ENCODE peak calls at places on chromosomes 3 and 15, in five cellular contexts. One of them, this sample, is unnamed.

GRCh38 chr3:53202331-53203015 is 41.5 kb downstream of the PRKCD start:
- DNase-seq in B cell: peak; percentile 6
- DNase-seq in endothelial cell: no peak
- DNase-seq in brain microvascular endothelial cell: no peak
- DNase-seq in right atrium auricular region: no peak
- DNase-seq in this sample: no peak

GRCh38 chr15:85500729-85501128 is 120.3 kb downstream of the AKAP13 start:
- DNase-seq in B cell: no peak
- DNase-seq in endothelial cell: peak; percentile 30
- DNase-seq in brain microvascular endothelial cell: peak; percentile 31
- DNase-seq in right atrium auricular region: no peak
- DNase-seq in this sample: no peak

GRCh38 chr15:73318463-73319351 is 50.1 kb downstream of the HCN4 start:
- DNase-seq in B cell: peak; percentile 59
- DNase-seq in endothelial cell: peak; percentile 54
- DNase-seq in brain microvascular endothelial cell: no peak
- DNase-seq in right atrium auricular region: no peak
- DNase-seq in this sample: no peak

GRCh38 chr3:150359381-150359780 is 48.7 kb upstream of the TSC22D2 start:
- DNase-seq in B cell: no peak
- DNase-seq in endothelial cell: no peak
- DNase-seq in brain microvascular endothelial cell: peak; percentile 39
- DNase-seq in right atrium auricular region: no peak
- DNase-seq in this sample: no peak

GRCh38 chr15:62362608-62363007 is 197.5 kb upstream of the C2CD4B start:
- DNase-seq in B cell: no peak
- DNase-seq in endothelial cell: no peak
- DNase-seq in brain microvascular endothelial cell: peak; percentile 14
- DNase-seq in right atrium auricular region: no peak
- DNase-seq in this sample: no peak

GRCh38 chr15:63487076-63487757 is 17.2 kb upstream of the USP3 start:
- DNase-seq in B cell: peak; percentile 62
- DNase-seq in endothelial cell: peak; percentile 96
- DNase-seq in brain microvascular endothelial cell: peak; percentile 75
- DNase-seq in right atrium auricular region: peak; percentile 89
- DNase-seq in this sample: peak; percentile 59

GRCh38 chr3:129623447-129624118 is 17.1 kb upstream of the PLXND1 start:
- DNase-seq in B cell: no peak
- DNase-seq in endothelial cell: peak; percentile 88
- DNase-seq in brain microvascular endothelial cell: no peak
- DNase-seq in right atrium auricular region: no peak
- DNase-seq in this sample: peak; percentile 2

GRCh38 chr15:85764649-85765277 is 30.0 kb downstream of the KLHL25 start:
- DNase-seq in B cell: no peak
- DNase-seq in endothelial cell: no peak
- DNase-seq in brain microvascular endothelial cell: no peak
- DNase-seq in right atrium auricular region: no peak
- DNase-seq in this sample: no peak

GRCh38 chr3:173238091-173238490 is 97.1 kb upstream of the SPATA16 start:
- DNase-seq in B cell: no peak
- DNase-seq in endothelial cell: no peak
- DNase-seq in brain microvascular endothelial cell: no peak
- DNase-seq in right atrium auricular region: no peak
- DNase-seq in this sample: no peak

GRCh38 chr3:119352235-119352634 is 58.1 kb downstream of the ARHGAP31 start:
- DNase-seq in B cell: peak; percentile 29
- DNase-seq in endothelial cell: no peak
- DNase-seq in brain microvascular endothelial cell: peak; percentile 20
- DNase-seq in right atrium auricular region: no peak
- DNase-seq in this sample: no peak

GRCh38 chr15:35319354-35319753 is 226.6 kb downstream of the DPH6 start:
- DNase-seq in B cell: no peak
- DNase-seq in endothelial cell: no peak
- DNase-seq in brain microvascular endothelial cell: no peak
- DNase-seq in right atrium auricular region: no peak
- DNase-seq in this sample: no peak

GRCh38 chr15:32688151-32688639 is 29.6 kb upstream of the GREM1 start:
- DNase-seq in B cell: no peak
- DNase-seq in endothelial cell: no peak
- DNase-seq in brain microvascular endothelial cell: peak; percentile 62
- DNase-seq in right atrium auricular region: no peak
- DNase-seq in this sample: no peak

GRCh38 chr3:42052867-42053351 is 38.2 kb upstream of the TRAK1 start:
- DNase-seq in B cell: no peak
- DNase-seq in endothelial cell: no peak
- DNase-seq in brain microvascular endothelial cell: no peak
- DNase-seq in right atrium auricular region: no peak
- DNase-seq in this sample: no peak

GRCh38 chr3:136753112-136753939 is 1.1 kb upstream of the STAG1 start:
- DNase-seq in B cell: no peak
- DNase-seq in endothelial cell: no peak
- DNase-seq in brain microvascular endothelial cell: no peak
- DNase-seq in right atrium auricular region: no peak
- DNase-seq in this sample: no peak
- TF ChIP-seq CTCF in B cell: no peak
- TF ChIP-seq CTCF in endothelial cell: no peak
- TF ChIP-seq CTCF in brain microvascular endothelial cell: no peak
- TF ChIP-seq CTCF in right atrium auricular region: no peak
- TF ChIP-seq CTCF in this sample: peak; percentile 35

GRCh38 chr15:51229907-51230328 is 108.5 kb downstream of the CYP19A1 start:
- DNase-seq in B cell: no peak
- DNase-seq in endothelial cell: no peak
- DNase-seq in brain microvascular endothelial cell: no peak
- DNase-seq in right atrium auricular region: no peak
- DNase-seq in this sample: no peak
- TF ChIP-seq CTCF in B cell: no peak
- TF ChIP-seq CTCF in endothelial cell: peak; percentile 34
- TF ChIP-seq CTCF in brain microvascular endothelial cell: peak; percentile 55
- TF ChIP-seq CTCF in right atrium auricular region: no peak
- TF ChIP-seq CTCF in this sample: peak; percentile 57

GRCh38 chr3:116740293-116740692 is 30.7 kb downstream of the TUSC7 start:
- DNase-seq in B cell: no peak
- DNase-seq in endothelial cell: no peak
- DNase-seq in brain microvascular endothelial cell: no peak
- DNase-seq in right atrium auricular region: no peak
- DNase-seq in this sample: no peak
- TF ChIP-seq CTCF in B cell: no peak
- TF ChIP-seq CTCF in endothelial cell: no peak
- TF ChIP-seq CTCF in brain microvascular endothelial cell: no peak
- TF ChIP-seq CTCF in right atrium auricular region: no peak
- TF ChIP-seq CTCF in this sample: no peak

GRCh38 chr3:15513810-15514662 is 7.5 kb downstream of the COLQ start:
- DNase-seq in B cell: no peak
- DNase-seq in endothelial cell: no peak
- DNase-seq in brain microvascular endothelial cell: no peak
- DNase-seq in right atrium auricular region: no peak
- DNase-seq in this sample: no peak

GRCh38 chr3:15513121-15513520 is 8.4 kb downstream of the COLQ start:
- DNase-seq in B cell: no peak
- DNase-seq in endothelial cell: no peak
- DNase-seq in brain microvascular endothelial cell: no peak
- DNase-seq in right atrium auricular region: no peak
- DNase-seq in this sample: no peak

GRCh38 chr3:15510493-15510892 is 11.0 kb downstream of the COLQ start:
- DNase-seq in B cell: no peak
- DNase-seq in endothelial cell: no peak
- DNase-seq in brain microvascular endothelial cell: no peak
- DNase-seq in right atrium auricular region: no peak
- DNase-seq in this sample: no peak

GRCh38 chr3:15511156-15511555 is 10.3 kb downstream of the COLQ start:
- DNase-seq in B cell: no peak
- DNase-seq in endothelial cell: no peak
- DNase-seq in brain microvascular endothelial cell: no peak
- DNase-seq in right atrium auricular region: no peak
- DNase-seq in this sample: no peak

GRCh38 chr3:15512173-15512572 is 9.3 kb downstream of the COLQ start:
- DNase-seq in B cell: no peak
- DNase-seq in endothelial cell: no peak
- DNase-seq in brain microvascular endothelial cell: no peak
- DNase-seq in right atrium auricular region: peak; percentile 71
- DNase-seq in this sample: no peak
- TF ChIP-seq CTCF in B cell: no peak
- TF ChIP-seq CTCF in endothelial cell: no peak
- TF ChIP-seq CTCF in brain microvascular endothelial cell: no peak
- TF ChIP-seq CTCF in right atrium auricular region: no peak
- TF ChIP-seq CTCF in this sample: no peak

GRCh38 chr15:57345584-57345983 is 30.7 kb upstream of the CGNL1 start:
- DNase-seq in B cell: no peak
- DNase-seq in endothelial cell: peak; percentile 43
- DNase-seq in brain microvascular endothelial cell: no peak
- DNase-seq in right atrium auricular region: no peak
- DNase-seq in this sample: no peak
- TF ChIP-seq CTCF in B cell: no peak
- TF ChIP-seq CTCF in endothelial cell: no peak
- TF ChIP-seq CTCF in brain microvascular endothelial cell: peak; percentile 74
- TF ChIP-seq CTCF in right atrium auricular region: no peak
- TF ChIP-seq CTCF in this sample: peak; percentile 54

DNA sequence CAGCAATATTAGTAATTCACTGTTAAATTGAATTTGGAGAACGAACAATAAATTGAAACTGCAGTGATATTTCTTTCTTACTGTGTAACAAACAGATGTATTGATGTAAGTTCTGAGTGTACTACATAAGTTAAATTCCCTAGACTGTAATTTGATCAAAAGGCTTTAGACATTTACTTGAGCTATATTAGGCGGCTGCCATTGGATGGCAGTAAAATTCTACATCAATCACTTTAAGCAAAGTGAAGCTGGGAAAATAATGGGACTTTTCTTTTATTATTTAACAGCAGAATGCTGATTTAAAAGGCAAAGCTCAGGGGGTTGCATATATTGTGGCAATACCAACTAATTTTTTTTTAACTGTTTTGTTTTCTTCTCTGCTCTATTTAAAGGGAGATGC is 212.6 kb upstream of the PLSCR5 start:
- DNase-seq in B cell: no peak
- DNase-seq in endothelial cell: no peak
- DNase-seq in brain microvascular endothelial cell: peak; percentile 55
- DNase-seq in right atrium auricular region: no peak
- DNase-seq in this sample: no peak
- TF ChIP-seq CTCF in B cell: no peak
- TF ChIP-seq CTCF in endothelial cell: no peak
- TF ChIP-seq CTCF in brain microvascular endothelial cell: peak; percentile 38
- TF ChIP-seq CTCF in right atrium auricular region: no peak
- TF ChIP-seq CTCF in this sample: peak; percentile 82

GRCh38 chr15:80527406-80527805 is 123.2 kb downstream of the ARNT2 start:
- DNase-seq in B cell: no peak
- DNase-seq in endothelial cell: no peak
- DNase-seq in brain microvascular endothelial cell: no peak
- DNase-seq in right atrium auricular region: no peak
- DNase-seq in this sample: no peak
- TF ChIP-seq CTCF in B cell: no peak
- TF ChIP-seq CTCF in endothelial cell: no peak
- TF ChIP-seq CTCF in brain microvascular endothelial cell: no peak
- TF ChIP-seq CTCF in right atrium auricular region: no peak
- TF ChIP-seq CTCF in this sample: no peak

GRCh38 chr3:107911337-107912000 is 179.4 kb downstream of the CD47 start:
- DNase-seq in B cell: no peak
- DNase-seq in endothelial cell: no peak
- DNase-seq in brain microvascular endothelial cell: no peak
- DNase-seq in right atrium auricular region: no peak
- DNase-seq in this sample: no peak
- TF ChIP-seq CTCF in B cell: no peak
- TF ChIP-seq CTCF in endothelial cell: no peak
- TF ChIP-seq CTCF in brain microvascular endothelial cell: no peak
- TF ChIP-seq CTCF in right atrium auricular region: no peak
- TF ChIP-seq CTCF in this sample: no peak

This sample was measured in D721Med.